ENCODE peak calls at places on chromosomes 6 and 20, in five cellular contexts. U is activated naive CD4-positive, alpha-beta T cell; M is DMS 273 treated with DMSO at 0.1 percent for 48 hours; X is CD4-positive, alpha-beta T cell; Z is brain microvascular endothelial cell. L is an unnamed sample.

GRCh38 chr6:37987008-37987407 is 167.5 kb downstream of the ZFAND3 start:
- DNase-seq in X (no peak), M (no peak), U (no peak), Z (peak; percentile 70), L (no peak)

GRCh38 chr6:40349092-40349491 is 238.1 kb downstream of the LRFN2 start:
- DNase-seq in X (no peak), M (peak; percentile 57), U (no peak), Z (no peak), L (peak; percentile 89)

GRCh38 chr6:28537509-28538140 is 11.9 kb downstream of the GPX5 start:
- DNase-seq in U (no peak), X (no peak), Z (peak; percentile 57), M (no peak), L (no peak)

GRCh38 chr20:24987873-24988835 is 4.4 kb downstream of the APMAP start:
- DNase-seq in X (no peak), M (no peak), Z (no peak), U (no peak), L (no peak)

GRCh38 chr6:111478064-111478476 is 4.9 kb downstream of the REV3L start:
- DNase-seq in M (no peak), X (no peak), U (no peak), Z (peak; percentile 15), L (no peak)

GRCh38 chr6:28315628-28316027 is 20.3 kb downstream of the ZSCAN31 start:
- DNase-seq in M (no peak), U (no peak), X (no peak), Z (peak; percentile 22), L (no peak)

GRCh38 chr6:129007819-129008218 is 124.9 kb downstream of the LAMA2 start:
- DNase-seq in Z (no peak), U (no peak), M (no peak), X (no peak), L (no peak)

GRCh38 chr6:104411302-104411701 is 448.4 kb downstream of the HACE1 start:
- DNase-seq in X (no peak), Z (no peak), U (no peak), M (no peak), L (no peak)

GRCh38 chr6:14921170-14921569 is 324.7 kb upstream of the JARID2 start:
- DNase-seq in U (no peak), M (no peak), X (no peak), Z (no peak), L (no peak)